ENCODE peak calls at places on chromosome 13, in five cellular contexts. R is body of pancreas; Y is CD4-positive, alpha-beta memory T cell; U is heart left ventricle; D is IMR-90. C is an unnamed sample.

GRCh38 chr13:26909515-26909914 is 148.9 kb upstream of the GPR12 start:
- DNase-seq in U (no peak), Y (no peak), R (no peak), D (no peak), C (no peak)

GRCh38 chr13:106490887-106491321 is 44.6 kb downstream of the EFNB2 start:
- DNase-seq in U (no peak), Y (peak; percentile 26), D (no peak), R (no peak), C (no peak)

GRCh38 chr13:29537736-29538624 is 57.5 kb downstream of the SLC7A1 start:
- DNase-seq in U (no peak), R (no peak), Y (no peak), D (no peak), C (no peak)

GRCh38 chr13:25752957-25753540 is 298.8 kb downstream of the SHISA2 start:
- DNase-seq in R (peak; percentile 17), U (peak; percentile 47), D (peak; percentile 36), Y (no peak), C (peak; percentile 72)

GRCh38 chr13:40779796-40780285 is 8.9 kb upstream of the MRPS31 start:
- DNase-seq in U (no peak), D (no peak), Y (no peak), R (no peak), C (no peak)

GRCh38 chr13:25192936-25193335 is 20.8 kb upstream of the AMER2 start:
- DNase-seq in D (no peak), Y (no peak), R (no peak), U (no peak), C (no peak)

GRCh38 chr13:112213467-112214245 is 146.7 kb downstream of the SOX1 start:
- DNase-seq in R (peak; percentile 82), U (no peak), D (no peak), Y (no peak), C (no peak)

GRCh38 chr13:38167164-38167822 is 182.4 kb upstream of the UFM1 start:
- DNase-seq in R (no peak), Y (no peak), D (no peak), U (no peak), C (no peak)

GRCh38 chr13:38535271-38535670 is 151.6 kb upstream of the FREM2 start:
- DNase-seq in D (no peak), Y (no peak), U (no peak), R (no peak), C (no peak)

GRCh38 chr13:74136089-74136658 is 2.0 kb upstream of the KLF12 start:
- DNase-seq in D (peak; percentile 62), U (peak; percentile 46), Y (peak; percentile 54), R (peak; percentile 16), C (no peak)

GRCh38 chr13:97125051-97125809 is 96.9 kb upstream of the MBNL2 start:
- DNase-seq in R (peak; percentile 52), U (no peak), D (peak; percentile 74), Y (no peak), C (no peak)

GRCh38 chr13:94233401-94233800 is 246.1 kb downstream of the DCT start:
- DNase-seq in R (no peak), Y (no peak), D (peak; percentile 96), U (no peak), C (no peak)

GRCh38 chr13:94115054-94115453 is 364.4 kb downstream of the DCT start:
- DNase-seq in D (no peak), R (no peak), U (no peak), Y (no peak), C (no peak)

GRCh38 chr13:33612641-33613638 is 205.0 kb upstream of the RFC3 start:
- DNase-seq in R (no peak), Y (no peak), D (no peak), U (no peak), C (no peak)

GRCh38 chr13:79932556-79932955 is 408.4 kb downstream of the SPRY2 start:
- DNase-seq in U (no peak), D (no peak), R (no peak), Y (no peak), C (no peak)
- H3K9me3 ChIP-seq in U (peaks cover 6% of the 10 kb centered on the region), D (no peaks in the 10 kb centered on the region), R (no peaks in the 10 kb centered on the region), Y (no peaks in the 10 kb centered on the region), C (no peaks in the 10 kb centered on the region)

GRCh38 chr13:99307247-99307646 is at the start of gene GPR183:
- DNase-seq in D (peak; percentile 43), R (no peak), Y (peak; percentile 81), U (no peak), C (no peak)
- H3K4me3 ChIP-seq in D (no peak within 1 kb of the TSS), R (no peak within 1 kb of the TSS), Y (peak within 1 kb of the TSS; percentile 80), U (no peak within 1 kb of the TSS), C (peak within 1 kb of the TSS; percentile 50)

DNA sequence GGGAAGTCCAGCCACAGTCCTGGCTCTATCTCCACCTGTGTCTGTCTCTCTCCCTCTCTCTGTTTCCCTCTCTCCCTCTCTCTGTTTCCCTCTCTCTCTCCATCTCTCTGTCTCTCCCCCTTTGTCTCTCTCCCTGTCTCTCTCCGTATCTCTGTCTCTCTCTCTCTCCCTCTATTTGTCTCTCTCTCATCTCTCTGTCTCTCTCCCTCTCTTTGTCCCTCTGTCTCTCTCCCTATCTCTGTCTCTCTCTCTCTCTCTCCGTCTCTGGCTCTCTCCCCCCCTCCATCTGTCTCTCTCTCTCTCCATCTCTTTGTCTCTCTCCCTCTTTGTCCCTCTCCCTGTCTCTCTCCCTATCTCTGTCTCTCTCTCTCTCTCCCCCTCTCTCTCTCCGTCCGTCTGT is 39.5 kb upstream of the C13orf46 start:
- DNase-seq in D (no peak), Y (no peak), U (no peak), R (no peak), C (no peak)
- H3K27ac ChIP-seq in D (no peak overlapping the region), Y (no peak overlapping the region), U (no peak overlapping the region), R (no peak overlapping the region), C (no peak overlapping the region)

GRCh38 chr13:36480726-36481485 is 48.6 kb downstream of the CCNA1 start:
- DNase-seq in Y (no peak), R (no peak), D (no peak), U (no peak), C (no peak)
- H3K9me3 ChIP-seq in Y (no peaks in the 10 kb centered on the region), R (no peaks in the 10 kb centered on the region), D (no peaks in the 10 kb centered on the region), U (peaks cover 4% of the 10 kb centered on the region), C (no peaks in the 10 kb centered on the region)

GRCh38 chr13:110304256-110304655 is 2.7 kb downstream of the COL4A1 start:
- DNase-seq in D (peak; percentile 70), U (peak; percentile 20), Y (no peak), R (no peak), C (no peak)
- H3K4me3 ChIP-seq in D (peak overlapping the region; percentile 84), U (peak overlapping the region; percentile 99), Y (no peak overlapping the region), R (no peak overlapping the region), C (peak overlapping the region; percentile 84)

GRCh38 chr13:110227416-110227815 is 79.5 kb downstream of the COL4A1 start:
- DNase-seq in Y (no peak), U (no peak), D (no peak), R (no peak), C (no peak)
- H3K27ac ChIP-seq in Y (no peak overlapping the region), U (peak overlapping the region; percentile 55), D (peak overlapping the region; percentile 42), R (no peak overlapping the region), C (peak overlapping the region; percentile 72)

DNA sequence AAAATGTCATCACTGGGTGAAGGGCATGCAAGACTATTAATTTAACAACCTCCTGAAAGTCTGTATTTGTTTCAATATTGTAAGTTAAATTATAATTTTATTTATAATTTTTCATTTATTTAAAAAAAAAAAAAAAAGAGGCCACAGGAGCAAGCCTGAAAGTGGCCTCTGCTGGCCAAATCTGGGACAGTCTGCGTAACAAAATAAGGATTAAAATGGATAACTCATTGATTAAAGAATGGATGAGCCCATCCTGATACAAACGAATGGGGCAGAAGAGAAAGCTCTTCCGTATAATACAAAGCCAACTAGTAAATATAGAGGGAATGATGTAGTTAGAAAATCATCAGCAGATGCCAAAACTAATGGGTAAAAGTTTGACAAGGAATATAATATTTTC is 36.2 kb downstream of the SUCLA2 start:
- DNase-seq in R (no peak), D (no peak), U (no peak), Y (no peak), C (no peak)
- H3K9me3 ChIP-seq in R (no peaks in the 10 kb centered on the region), D (peaks cover 2% of the 10 kb centered on the region), U (no peaks in the 10 kb centered on the region), Y (no peaks in the 10 kb centered on the region), C (no peaks in the 10 kb centered on the region)

DNA sequence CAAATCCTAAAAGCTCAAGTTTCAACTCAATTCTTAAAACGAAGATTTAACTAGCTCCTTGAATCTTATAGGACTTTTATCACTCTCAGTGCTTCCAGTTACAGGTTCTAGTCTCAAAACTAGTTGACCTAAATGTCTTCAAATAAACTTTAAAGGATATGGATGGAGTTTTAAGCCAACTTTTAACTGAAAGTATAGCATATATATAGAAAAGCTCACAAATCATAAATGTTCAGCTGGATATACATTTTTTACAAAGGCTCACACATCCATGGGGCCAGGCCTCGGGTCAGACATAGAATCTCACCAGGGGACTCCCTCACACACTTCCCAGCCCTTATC is 47.1 kb upstream of the ARHGEF7 start:
- DNase-seq in Y (no peak), U (no peak), R (no peak), D (no peak), C (no peak)
- H3K4me3 ChIP-seq in Y (no peak overlapping the region), U (no peak overlapping the region), R (no peak overlapping the region), D (no peak overlapping the region), C (no peak overlapping the region)

GRCh38 chr13:43364210-43365041 is 341.0 kb downstream of the DNAJC15 start:
- DNase-seq in U (peak; percentile 27), R (no peak), D (peak; percentile 70), Y (no peak), C (no peak)
- H3K27ac ChIP-seq in U (peak overlapping the region; percentile 33), R (peak overlapping the region; percentile 36), D (peak overlapping the region; percentile 39), Y (no peak overlapping the region), C (no peak overlapping the region)

C was measured in ascending aorta.